ENCODE peak calls at places on chromosomes 13 and 19, in ten cellular contexts. T is myocyte; C is CD4-positive, alpha-beta T cell; K is activated T-cell treated with anti-CD3 and anti-CD28 coated beads for 24 hours; L is activated CD4-positive, alpha-beta T cell treated with anti-CD3 and anti-CD28 coated beads, Interleukin-2, amount 50 U/mL, for 1 hour; Q is NCI-H1092 treated with DMSO at 0.1 percent for 48 hours; R is EL; A is aorta; E is endothelial cell; X is Peyer's patch. V is an unnamed sample.

GRCh38 chr19:44596428-44597130 is 16.8 kb upstream of the IGSF23 start:
- DNase-seq in T (no peak), C (no peak), K (no peak), L (no peak), Q (no peak), R (no peak), A (no peak), E (no peak), X (peak), V (no peak)

GRCh38 chr19:46714523-46715106 is 2.3 kb downstream of the PRKD2 start:
- DNase-seq in T (no peak), C (no peak), K (peak), L (peak), Q (no peak), R (peak), A (peak), E (no peak), X (no peak), V (peak)

GRCh38 chr19:23070353-23070781 is 46.5 kb upstream of the ZNF730 start:
- DNase-seq in T (peak), C (no peak), K (no peak), L (no peak), Q (peak), R (peak), A (peak), E (no peak), X (no peak), V (peak)

GRCh38 chr19:55492362-55492944 is 4.2 kb downstream of the SSC5D start:
- DNase-seq in T (peak), C (no peak), K (no peak), L (no peak), Q (peak), R (no peak), A (no peak), E (no peak), X (no peak), V (no peak)

GRCh38 chr19:51546107-51546649 is 14.7 kb upstream of the SIGLEC6 start:
- DNase-seq in T (no peak), C (no peak), K (no peak), L (no peak), Q (no peak), R (no peak), A (no peak), E (no peak), X (no peak), V (no peak)

GRCh38 chr13:93259527-93260080 is 33.0 kb downstream of the GPC6 start:
- DNase-seq in T (no peak), C (no peak), K (no peak), L (no peak), Q (no peak), R (no peak), A (no peak), E (no peak), X (no peak), V (peak)

GRCh38 chr19:46975918-46976782 is 43.5 kb upstream of the NPAS1 start:
- DNase-seq in T (peak), C (no peak), K (no peak), L (no peak), Q (no peak), R (peak), A (peak), E (no peak), X (peak), V (peak)

GRCh38 chr19:18932216-18932841 is 8.7 kb downstream of the HOMER3 start:
- DNase-seq in T (no peak), C (peak), K (peak), L (peak), Q (no peak), R (peak), A (peak), E (peak), X (peak), V (peak)

GRCh38 chr13:77892491-77892890 is 26.1 kb downstream of the EDNRB start:
- DNase-seq in T (no peak), C (no peak), K (no peak), L (no peak), Q (no peak), R (no peak), A (no peak), E (no peak), X (no peak), V (no peak)

V was measured in GM23248.